ENCODE peak calls at places on chromosomes 4 and X, in ten cellular contexts. W is tibial nerve, F is transverse colon, X is GM12878, M is ovary, G is stomach, Y is sigmoid colon, Z is HepG2, A is upper lobe of left lung, N is A549. J is an unnamed sample.

GRCh38 chrX:130637591-130637990 is 235.8 kb downstream of the RBMX2 start:
- DNase-seq in A (no peak), F (no peak), Y (no peak), W (no peak), N (no peak), G (no peak), Z (no peak), X (no peak), M (no peak), J (no peak)

GRCh38 chr4:24033626-24034025 is 143.8 kb upstream of the PPARGC1A start:
- DNase-seq in Z (no peak), W (no peak), Y (no peak), F (no peak), N (no peak), X (no peak), A (no peak), G (no peak), M (no peak), J (no peak)

GRCh38 chr4:189374176-189374575 is 566.5 kb upstream of the FRG1 start:
- DNase-seq in F (no peak), Y (no peak), X (no peak), G (no peak), A (no peak), M (no peak), Z (no peak), W (no peak), N (no peak), J (no peak)

GRCh38 chr4:65007841-65008439 is 598.7 kb upstream of the TECRL start:
- DNase-seq in F (no peak), N (peak; percentile 2), Y (no peak), A (no peak), G (no peak), W (no peak), M (no peak), X (no peak), Z (peak; percentile 47), J (no peak)

GRCh38 chrX:63809158-63809557 is 24.1 kb upstream of the ARHGEF9 start:
- DNase-seq in G (no peak), X (no peak), N (no peak), W (no peak), F (no peak), Y (no peak), Z (no peak), M (no peak), A (no peak), J (no peak)

GRCh38 chr4:121380448-121381147 is at the start of gene QRFPR:
- DNase-seq in M (no peak), G (no peak), F (no peak), A (peak; percentile 81), N (no peak), X (no peak), W (no peak), Y (no peak), Z (no peak), J (no peak)

GRCh38 chrX:139158256-139158655 is 372.3 kb upstream of the F9 start:
- DNase-seq in W (no peak), F (no peak), Y (no peak), X (no peak), A (no peak), M (no peak), G (peak; percentile 68), N (no peak), Z (no peak), J (no peak)

GRCh38 chr4:41203841-41204240 is 10.5 kb downstream of the APBB2 start:
- DNase-seq in X (no peak), Z (no peak), N (no peak), Y (no peak), M (no peak), A (no peak), F (no peak), W (no peak), G (no peak), J (no peak)

GRCh38 chr4:52244773-52245360 is 193.8 kb downstream of the SPATA18 start:
- DNase-seq in N (no peak), F (no peak), M (no peak), Y (no peak), W (no peak), X (no peak), A (no peak), Z (no peak), G (no peak), J (no peak)

GRCh38 chr4:184548651-184549341 is 74.4 kb upstream of the IRF2 start:
- DNase-seq in W (no peak), N (no peak), Z (peak; percentile 65), F (peak; percentile 84), Y (no peak), A (no peak), X (no peak), M (no peak), G (no peak), J (no peak)

GRCh38 chr4:146267826-146268225 is 53.5 kb downstream of the REELD1 start:
- DNase-seq in X (no peak), M (no peak), W (no peak), Z (no peak), F (no peak), G (no peak), Y (no peak), N (no peak), A (no peak), J (no peak)

GRCh38 chrX:118655561-118656246 is 71.7 kb upstream of the IL13RA1 start:
- DNase-seq in Y (no peak), Z (peak; percentile 2), G (no peak), A (no peak), M (no peak), N (no peak), F (no peak), W (no peak), X (no peak), J (no peak)

GRCh38 chr4:186067757-186068385 is 1.1 kb upstream of the TLR3 start:
- DNase-seq in G (peak; percentile 79), X (peak; percentile 25), N (no peak), M (peak; percentile 39), F (peak; percentile 80), Y (peak; percentile 82), W (peak; percentile 23), Z (peak; percentile 67), A (no peak), J (no peak)
- TF ChIP-seq POLR2A in G (no peak), X (no peak), N (no peak), M (no peak), F (no peak), Y (no peak), W (no peak), Z (no peak), A (no peak), J (no peak)

GRCh38 chr4:101528526-101528925 is 181.2 kb upstream of the PPP3CA start:
- DNase-seq in Z (peak; percentile 9), Y (no peak), N (no peak), F (no peak), X (no peak), G (no peak), W (no peak), M (no peak), A (no peak), J (no peak)

GRCh38 chr4:101527186-101527585 is 179.9 kb upstream of the PPP3CA start:
- DNase-seq in N (no peak), X (peak; percentile 45), A (no peak), W (no peak), M (no peak), Y (no peak), F (no peak), Z (no peak), G (no peak), J (no peak)
- TF ChIP-seq EP300 in N (no peak), X (no peak), A (no peak), W (no peak), M (no peak), Y (no peak), F (no peak), Z (no peak), G (no peak), J (no peak)

DNA sequence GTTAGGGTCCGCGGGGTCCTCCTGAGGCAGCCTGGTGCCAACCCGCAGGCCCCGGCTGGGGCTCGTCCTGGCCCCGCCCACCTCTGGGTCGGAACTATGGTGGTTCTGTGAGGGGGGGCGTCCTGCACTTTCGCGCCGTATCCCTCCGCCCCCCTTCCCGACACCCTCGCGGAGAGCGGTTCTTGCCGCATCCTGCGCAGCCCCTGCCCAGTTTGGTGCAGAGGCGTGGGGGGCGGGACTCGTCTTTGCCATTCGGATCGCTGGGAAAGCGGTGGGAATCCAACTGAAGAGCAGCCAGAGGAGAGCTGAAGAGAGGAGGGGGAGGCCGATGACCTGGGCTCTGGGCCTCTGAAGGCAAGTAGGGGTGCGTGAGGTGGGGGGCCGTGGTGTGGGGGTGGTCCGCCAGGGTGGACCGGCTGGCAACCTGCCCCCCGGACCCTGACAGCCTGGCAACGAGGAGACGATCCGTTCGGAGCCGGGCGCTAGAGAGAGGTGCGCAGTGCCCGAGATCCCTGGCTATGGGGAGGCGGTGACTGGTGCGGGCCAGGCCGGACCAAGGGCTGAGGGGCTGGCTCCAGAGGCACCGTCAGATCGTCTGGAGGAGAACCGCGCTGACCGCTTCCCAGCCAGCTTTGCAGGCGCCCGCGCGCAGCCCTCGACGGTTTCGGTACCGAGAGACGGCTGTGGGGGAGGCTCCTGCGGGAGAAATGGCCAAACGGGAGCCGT is at the start of gene GPRASP1:
- DNase-seq in G (no peak), M (peak; percentile 82), X (no peak), F (peak; percentile 52), W (peak; percentile 37), N (no peak), Y (peak; percentile 91), Z (no peak), A (peak; percentile 89), J (peak; percentile 72)
- TF ChIP-seq POLR2A in G (no peak), M (peak; percentile 77), X (no peak), F (peak; percentile 44), W (no peak), N (no peak), Y (peak; percentile 46), Z (no peak), A (no peak), J (no peak)

GRCh38 chr4:187413564-187414358 is 581.8 kb upstream of the ZFP42 start:
- DNase-seq in X (no peak), M (no peak), W (no peak), G (no peak), A (no peak), Y (no peak), N (no peak), F (no peak), Z (no peak), J (no peak)

GRCh38 chr4:187415227-187415626 is 580.3 kb upstream of the ZFP42 start:
- DNase-seq in N (no peak), W (no peak), G (no peak), A (no peak), Y (no peak), M (no peak), X (no peak), Z (no peak), F (no peak), J (no peak)

GRCh38 chr4:187416236-187416635 is 579.3 kb upstream of the ZFP42 start:
- DNase-seq in G (no peak), F (no peak), N (no peak), Z (no peak), W (no peak), X (no peak), A (no peak), M (no peak), Y (no peak), J (no peak)

GRCh38 chr4:187417761-187418160 is 577.8 kb upstream of the ZFP42 start:
- DNase-seq in X (no peak), G (no peak), W (no peak), F (no peak), N (no peak), Z (no peak), A (no peak), Y (no peak), M (no peak), J (no peak)

GRCh38 chr4:187414716-187415115 is 580.9 kb upstream of the ZFP42 start:
- DNase-seq in G (no peak), X (no peak), Y (no peak), A (no peak), F (no peak), M (no peak), N (no peak), W (no peak), Z (no peak), J (no peak)
- TF ChIP-seq EP300 in G (no peak), X (no peak), Y (no peak), A (no peak), F (no peak), M (no peak), N (no peak), W (no peak), Z (no peak), J (no peak)